ENCODE peak calls at places on chromosomes 1 and 21, in nine cellular contexts. X, L, R, B, Z, Q, U, Y and H are unnamed samples.

GRCh38 chr1:163315773-163316374 is 5.9 kb upstream of the NUF2 start:
- DNase-seq in R (no peak), X (peak; percentile 15), U (peak; percentile 32), L (no peak), Q (no peak), B (no peak), Z (no peak), Y (no peak), H (peak; percentile 74)

GRCh38 chr1:78497196-78497595 is 6.4 kb downstream of the PTGFR start:
- DNase-seq in R (no peak), U (peak; percentile 40), Z (no peak), X (no peak), L (no peak), Y (no peak), Q (no peak), B (no peak), H (no peak)

GRCh38 chr1:116870322-116870721 is 39.4 kb upstream of the PTGFRN start:
- DNase-seq in L (no peak), Y (no peak), R (no peak), Z (no peak), B (no peak), U (no peak), Q (no peak), X (no peak), H (no peak)

GRCh38 chr1:195663549-195664280 is 944.5 kb downstream of the KCNT2 start:
- DNase-seq in X (no peak), U (no peak), R (no peak), L (no peak), B (no peak), Q (no peak), Z (no peak), Y (no peak), H (no peak)

GRCh38 chr1:81509619-81510018 is 291.1 kb upstream of the ADGRL2 start:
- DNase-seq in Z (no peak), Y (no peak), R (no peak), L (no peak), X (no peak), Q (no peak), U (no peak), B (no peak), H (peak; percentile 13)

GRCh38 chr1:183998045-183998444 is 39.5 kb downstream of the COLGALT2 start:
- DNase-seq in Q (no peak), L (no peak), Y (no peak), B (no peak), Z (no peak), U (no peak), R (no peak), X (no peak), H (no peak)

GRCh38 chr1:220696863-220697231 is 6.7 kb downstream of the C1orf115 start:
- DNase-seq in U (no peak), Z (no peak), R (no peak), Q (no peak), X (no peak), Y (no peak), B (no peak), L (no peak), H (peak; percentile 36)

GRCh38 chr1:180136311-180136967 is 18.2 kb upstream of the QSOX1 start:
- DNase-seq in B (no peak), X (no peak), Z (no peak), L (no peak), U (no peak), R (no peak), Q (no peak), Y (no peak), H (no peak)

GRCh38 chr21:41098076-41098475 is 69.9 kb upstream of the BACE2 start:
- DNase-seq in B (no peak), U (no peak), Z (no peak), R (no peak), Y (no peak), L (no peak), Q (no peak), X (no peak), H (no peak)

GRCh38 chr1:192629602-192630001 is 6.3 kb upstream of the RGS13 start:
- DNase-seq in R (no peak), U (no peak), L (no peak), Z (no peak), X (no peak), B (no peak), Q (no peak), Y (no peak), H (no peak)

GRCh38 chr1:3066826-3067225 is 2.2 kb upstream of the PRDM16 start:
- DNase-seq in Q (no peak), Y (no peak), U (no peak), B (peak; percentile 13), L (peak; percentile 63), R (no peak), X (peak; percentile 45), Z (peak; percentile 45), H (no peak)

GRCh38 chr1:153750026-153750995 is 22.5 kb downstream of the INTS3 start:
- DNase-seq in X (no peak), Y (no peak), L (no peak), B (no peak), Q (no peak), U (no peak), Z (no peak), R (no peak), H (no peak)

GRCh38 chr1:94083653-94084052 is 37.3 kb downstream of the ABCA4 start:
- DNase-seq in B (no peak), R (no peak), Q (no peak), U (no peak), L (no peak), Z (no peak), Y (no peak), X (no peak), H (no peak)

GRCh38 chr21:28099296-28099695 is 893.4 kb downstream of the LTN1 start:
- DNase-seq in Q (no peak), U (no peak), L (no peak), R (peak; percentile 59), Y (no peak), B (peak; percentile 53), Z (no peak), X (peak; percentile 15), H (peak; percentile 89)

DNA sequence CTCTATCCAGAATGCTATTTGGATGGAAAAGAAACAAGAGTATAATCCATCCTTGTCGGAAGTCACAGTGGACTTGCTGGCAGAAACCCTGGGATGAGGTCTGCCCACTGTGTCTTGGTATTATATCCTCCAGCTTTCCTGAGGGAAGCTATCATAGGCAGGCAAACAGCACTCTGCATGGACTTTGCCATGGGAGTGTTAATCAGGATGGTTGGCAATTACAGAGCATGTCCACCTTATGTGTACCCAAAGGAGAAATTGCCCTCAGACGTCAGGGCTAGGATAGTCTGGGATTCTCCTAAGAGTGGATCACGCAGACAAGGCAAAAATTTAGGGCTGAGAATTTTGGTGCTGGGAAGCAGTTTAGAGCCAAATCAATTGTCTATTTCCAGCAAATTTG is 184.9 kb upstream of the ESRRG start:
- DNase-seq in R (no peak), Y (no peak), B (no peak), X (no peak), U (no peak), Z (no peak), Q (no peak), L (no peak), H (no peak)
- H3K4me1 ChIP-seq in R (no peaks in the 10 kb centered on the region), Y (peaks cover 2% of the 10 kb centered on the region), B (peaks cover 21% of the 10 kb centered on the region), X (no peaks in the 10 kb centered on the region), U (no peaks in the 10 kb centered on the region), Z (no peaks in the 10 kb centered on the region), Q (no peaks in the 10 kb centered on the region), L (no peaks in the 10 kb centered on the region), H (peaks cover 24% of the 10 kb centered on the region)

GRCh38 chr1:11794446-11795237 is 11.1 kb downstream of the MTHFR start:
- DNase-seq in B (no peak), R (no peak), Z (no peak), Q (no peak), X (no peak), Y (no peak), U (no peak), L (peak; percentile 58), H (no peak)

GRCh38 chr1:11790101-11790879 is 15.5 kb downstream of the MTHFR start:
- DNase-seq in L (no peak), B (no peak), X (no peak), Z (no peak), Y (no peak), Q (no peak), R (peak; percentile 46), U (no peak), H (no peak)

GRCh38 chr1:11790880-11791715 is 14.7 kb downstream of the MTHFR start:
- DNase-seq in Z (peak; percentile 88), B (peak; percentile 92), L (peak; percentile 88), U (peak; percentile 63), R (peak; percentile 95), Q (no peak), X (peak; percentile 96), Y (peak; percentile 85), H (peak; percentile 97)

GRCh38 chr1:11793819-11794218 is 11.9 kb downstream of the MTHFR start:
- DNase-seq in R (no peak), Q (no peak), Z (no peak), X (no peak), L (peak; percentile 58), U (no peak), Y (no peak), B (no peak), H (no peak)

GRCh38 chr1:11792106-11792505 is 13.7 kb downstream of the MTHFR start:
- DNase-seq in Q (no peak), B (peak; percentile 69), Y (peak; percentile 47), R (peak; percentile 45), X (peak; percentile 57), Z (peak; percentile 69), L (peak; percentile 76), U (no peak), H (peak; percentile 27)
- H3K4me1 ChIP-seq in Q (peaks cover 2% of the 10 kb centered on the region), B (peaks cover 98% of the 10 kb centered on the region), Y (peaks cover 8% of the 10 kb centered on the region), R (no peaks in the 10 kb centered on the region), X (peaks cover 46% of the 10 kb centered on the region), Z (peaks cover 71% of the 10 kb centered on the region), L (peaks cover 64% of the 10 kb centered on the region), U (peaks cover 23% of the 10 kb centered on the region), H (peaks cover 56% of the 10 kb centered on the region)

GRCh38 chr1:21741206-21741605 is 41.7 kb downstream of the USP48 start:
- DNase-seq in Q (no peak), X (no peak), Z (no peak), L (no peak), Y (no peak), B (no peak), U (peak; percentile 56), R (no peak), H (no peak)
- H3K4me1 ChIP-seq in Q (no peaks in the 10 kb centered on the region), X (peaks cover 4% of the 10 kb centered on the region), Z (no peaks in the 10 kb centered on the region), L (no peaks in the 10 kb centered on the region), Y (no peaks in the 10 kb centered on the region), B (peaks cover 10% of the 10 kb centered on the region), U (peaks cover 34% of the 10 kb centered on the region), R (no peaks in the 10 kb centered on the region), H (no peaks in the 10 kb centered on the region)

GRCh38 chr1:31700468-31701136 is 3.2 kb downstream of the COL16A1 start:
- DNase-seq in B (no peak), Y (no peak), R (no peak), U (no peak), L (no peak), X (no peak), Q (no peak), Z (no peak), H (no peak)

GRCh38 chr1:31704261-31705079 is 653 bp upstream of the COL16A1 start:
- DNase-seq in Y (no peak), X (peak; percentile 76), B (no peak), R (peak; percentile 59), Z (no peak), L (no peak), Q (no peak), U (peak; percentile 76), H (peak; percentile 72)

GRCh38 chr1:31703431-31704260 is at the start of gene COL16A1:
- DNase-seq in R (peak; percentile 87), L (peak; percentile 77), Z (no peak), U (peak; percentile 72), Q (peak; percentile 71), Y (peak; percentile 59), X (peak; percentile 60), B (peak; percentile 82), H (peak; percentile 30)

GRCh38 chr1:31701137-31701736 is 2.6 kb downstream of the COL16A1 start:
- DNase-seq in X (peak; percentile 83), B (peak; percentile 89), Y (peak; percentile 91), Z (peak; percentile 57), U (peak; percentile 100), Q (no peak), L (peak; percentile 72), R (peak; percentile 94), H (no peak)

GRCh38 chr1:31702836-31703404 is 897 bp downstream of the COL16A1 start:
- DNase-seq in X (no peak), B (no peak), Z (no peak), Q (no peak), Y (no peak), U (peak; percentile 27), L (no peak), R (no peak), H (no peak)
- H3K4me1 ChIP-seq in X (peaks cover 40% of the 10 kb centered on the region), B (peaks cover 58% of the 10 kb centered on the region), Z (peaks cover 43% of the 10 kb centered on the region), Q (peaks cover 9% of the 10 kb centered on the region), Y (peaks cover 45% of the 10 kb centered on the region), U (peaks cover 90% of the 10 kb centered on the region), L (peaks cover 34% of the 10 kb centered on the region), R (no peaks in the 10 kb centered on the region), H (peaks cover 19% of the 10 kb centered on the region)